ENCODE peak calls at places on chromosome 16, in four cellular contexts. C is A673, A is stomach, F is HFFc6. M is an unnamed sample.

GRCh38 chr16:69107311-69107962 is 2.0 kb downstream of the HAS3 start:
- DNase-seq in C (peak; percentile 44), A (peak; percentile 50), F (no peak), M (no peak)

GRCh38 chr16:68893710-68894705 is 50.7 kb downstream of the TANGO6 start:
- DNase-seq in C (peak; percentile 41), A (no peak), F (no peak), M (no peak)

GRCh38 chr16:8660841-8661301 is 13.5 kb upstream of the ABAT start:
- DNase-seq in C (peak; percentile 83), A (peak; percentile 82), F (peak; percentile 13), M (no peak)

GRCh38 chr16:65413861-65414260 is 292.0 kb upstream of the CDH11 start:
- DNase-seq in C (no peak), A (no peak), F (no peak), M (no peak)

GRCh38 chr16:593406-593805 is 3.5 kb downstream of the RAB40C start:
- DNase-seq in C (no peak), A (peak; percentile 83), F (no peak), M (no peak)

GRCh38 chr16:79278506-79278905 is 322.0 kb downstream of the MAF start:
- DNase-seq in C (no peak), A (no peak), F (no peak), M (no peak)

GRCh38 chr16:22164482-22164881 is 2.2 kb downstream of the SDR42E2 start:
- DNase-seq in C (no peak), A (no peak), F (no peak), M (no peak)

GRCh38 chr16:22308824-22309520 is 11.8 kb downstream of the POLR3E start:
- DNase-seq in C (no peak), A (no peak), F (no peak), M (no peak)

GRCh38 chr16:14456793-14457481 is 173.1 kb downstream of the PARN start:
- DNase-seq in C (no peak), A (no peak), F (no peak), M (no peak)

GRCh38 chr16:85569615-85570212 is 43.4 kb upstream of the GSE1 start:
- DNase-seq in C (peak; percentile 94), A (peak; percentile 54), F (peak; percentile 84), M (no peak)

GRCh38 chr16:83932955-83933673 is 19.9 kb upstream of the OSGIN1 start:
- DNase-seq in C (no peak), A (no peak), F (no peak), M (no peak)

GRCh38 chr16:2763173-2763572 is 10.7 kb downstream of the SRRM2 start:
- DNase-seq in C (no peak), A (no peak), F (no peak), M (no peak)

GRCh38 chr16:56753410-56753809 is 23.5 kb downstream of the NUP93 start:
- DNase-seq in C (no peak), A (no peak), F (peak; percentile 67), M (no peak)

GRCh38 chr16:4465977-4466779 is 8.2 kb downstream of the NMRAL1 start:
- DNase-seq in C (no peak), A (peak; percentile 41), F (no peak), M (no peak)

GRCh38 chr16:11257131-11257938 is 1.3 kb upstream of the SOCS1 start:
- DNase-seq in C (peak; percentile 87), A (peak; percentile 74), F (peak; percentile 75), M (peak; percentile 91)

GRCh38 chr16:82585675-82586074 is 41.1 kb upstream of the CDH13 start:
- DNase-seq in C (no peak), A (no peak), F (peak; percentile 70), M (peak; percentile 21)

GRCh38 chr16:57051696-57052228 is 40.6 kb upstream of the CPNE2 start:
- DNase-seq in C (no peak), A (no peak), F (no peak), M (no peak)

GRCh38 chr16:88116121-88116900 is 165.1 kb downstream of the BANP start:
- DNase-seq in C (no peak), A (no peak), F (no peak), M (no peak)

GRCh38 chr16:30747799-30748633 is at the start of gene PHKG2:
- DNase-seq in C (peak; percentile 100), A (peak; percentile 100), F (peak; percentile 98), M (peak; percentile 99)
- TF ChIP-seq CTCF in C (no peak), A (peak; percentile 18), F (no peak), M (no peak)

GRCh38 chr16:67150058-67150832 is 553 bp downstream of the B3GNT9 start:
- DNase-seq in C (peak; percentile 89), A (no peak), F (no peak), M (no peak)
- TF ChIP-seq CTCF in C (peak; percentile 21), A (no peak), F (no peak), M (peak; percentile 31)

GRCh38 chr16:53421248-53421647 is 13.0 kb upstream of the RBL2 start:
- DNase-seq in C (no peak), A (no peak), F (no peak), M (no peak)
- TF ChIP-seq CTCF in C (peak; percentile 20), A (no peak), F (peak; percentile 29), M (no peak)

GRCh38 chr16:67664871-67665270 is 1.7 kb downstream of the ENKD1 start:
- DNase-seq in C (no peak), A (no peak), F (no peak), M (no peak)

GRCh38 chr16:67663151-67663876 is 2.6 kb downstream of the PARD6A start:
- DNase-seq in C (peak; percentile 61), A (no peak), F (no peak), M (no peak)

GRCh38 chr16:67664258-67664657 is 2.3 kb downstream of the ENKD1 start:
- DNase-seq in C (no peak), A (no peak), F (no peak), M (no peak)

GRCh38 chr16:67662653-67663010 is 1.9 kb downstream of the PARD6A start:
- DNase-seq in C (no peak), A (no peak), F (no peak), M (no peak)

DNA sequence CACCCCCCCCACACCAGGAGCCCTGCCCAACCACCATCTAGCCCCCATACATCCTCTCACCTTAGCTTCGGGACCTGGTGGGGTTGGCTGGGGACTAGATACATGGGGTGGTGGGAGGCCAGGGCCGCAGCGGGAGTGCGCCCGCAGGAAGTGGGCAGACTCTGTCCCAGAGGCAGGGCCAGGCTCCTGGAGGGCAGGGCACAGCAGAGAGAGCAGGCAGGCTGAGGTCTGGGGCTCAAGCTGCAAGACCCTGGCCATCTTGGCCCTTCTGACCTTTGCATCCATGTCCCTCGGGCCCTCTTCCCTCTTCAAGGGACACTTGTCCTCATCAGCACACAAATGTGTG is 2.7 kb downstream of the ENKD1 start:
- DNase-seq in C (no peak), A (no peak), F (no peak), M (no peak)
- TF ChIP-seq CTCF in C (no peak), A (no peak), F (no peak), M (no peak)

DNA sequence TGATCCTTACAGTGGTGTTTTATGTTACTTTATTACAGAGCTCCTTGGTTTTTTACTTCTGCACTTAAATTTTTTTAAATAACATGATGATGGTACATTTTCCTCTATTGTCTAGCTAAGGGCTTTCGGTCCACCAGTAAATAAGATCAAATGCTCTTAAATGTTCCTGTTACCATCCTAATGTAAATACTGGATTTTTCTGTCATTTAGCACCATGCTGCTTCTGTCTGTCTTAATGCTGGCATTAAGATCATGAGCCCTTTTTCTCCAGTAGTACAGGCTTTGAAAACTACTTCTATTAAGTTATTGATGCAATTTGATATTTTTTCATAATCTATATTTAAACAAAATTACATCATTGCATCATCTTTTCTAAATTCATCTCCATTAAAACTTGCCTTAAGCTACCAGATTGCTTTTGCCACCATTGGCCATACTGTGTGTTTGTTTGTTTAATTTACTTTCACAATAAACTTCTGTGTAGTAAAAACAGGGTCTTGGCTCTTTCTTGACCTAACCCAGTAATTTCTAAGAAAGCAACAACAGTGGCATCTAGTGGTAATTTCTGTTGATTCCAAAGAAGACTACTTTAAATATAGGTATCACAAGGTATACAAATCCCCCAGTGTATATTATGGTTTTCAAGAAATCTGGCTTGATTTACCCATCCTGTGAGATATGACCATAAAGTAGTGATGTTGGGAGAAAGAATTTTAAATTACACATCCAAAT is 9.0 kb upstream of the PHAF1 start:
- DNase-seq in C (peak; percentile 33), A (no peak), F (peak; percentile 48), M (no peak)
- TF ChIP-seq CTCF in C (peak; percentile 47), A (no peak), F (peak; percentile 78), M (peak; percentile 55)

M was measured in osteocyte.